ENCODE peak calls at places on chromosomes 1 and 21, in four cellular contexts. One of them, this sample, is unnamed.

GRCh38 chr21:43805275-43805800 is 16.0 kb downstream of the RRP1 start:
- DNase-seq in A549: no peak
- DNase-seq in GM12878: peak
- DNase-seq in IMR-90: no peak
- DNase-seq in this sample: no peak

GRCh38 chr1:26998319-26999300 is 5.1 kb downstream of the TRNP1 start:
- DNase-seq in A549: no peak
- DNase-seq in GM12878: no peak
- DNase-seq in IMR-90: peak
- DNase-seq in this sample: no peak

GRCh38 chr1:94259635-94260289 is 22.4 kb upstream of the ARHGAP29 start:
- DNase-seq in A549: no peak
- DNase-seq in GM12878: no peak
- DNase-seq in IMR-90: peak
- DNase-seq in this sample: no peak

GRCh38 chr1:156682166-156682890 is 5.1 kb upstream of the NES start:
- DNase-seq in A549: no peak
- DNase-seq in GM12878: no peak
- DNase-seq in IMR-90: no peak
- DNase-seq in this sample: no peak

GRCh38 chr1:31152181-31152768 is 86.8 kb upstream of the PUM1 start:
- DNase-seq in A549: no peak
- DNase-seq in GM12878: no peak
- DNase-seq in IMR-90: peak
- DNase-seq in this sample: no peak

GRCh38 chr1:78009836-78010235 is 5.1 kb downstream of the DNAJB4 start:
- DNase-seq in A549: no peak
- DNase-seq in GM12878: no peak
- DNase-seq in IMR-90: no peak
- DNase-seq in this sample: no peak

GRCh38 chr1:155005076-155005971 is 2.7 kb downstream of the ZBTB7B start:
- DNase-seq in A549: no peak
- DNase-seq in GM12878: no peak
- DNase-seq in IMR-90: no peak
- DNase-seq in this sample: no peak

GRCh38 chr1:156860639-156861423 is at the start of gene NTRK1:
- DNase-seq in A549: peak
- DNase-seq in GM12878: no peak
- DNase-seq in IMR-90: no peak
- DNase-seq in this sample: peak

GRCh38 chr1:6554907-6555778 is at the start of gene TAS1R1:
- DNase-seq in A549: no peak
- DNase-seq in GM12878: no peak
- DNase-seq in IMR-90: no peak
- DNase-seq in this sample: no peak

GRCh38 chr1:1157914-1158710 is 15.6 kb upstream of the TTLL10 start:
- DNase-seq in A549: no peak
- DNase-seq in GM12878: no peak
- DNase-seq in IMR-90: no peak
- DNase-seq in this sample: peak

GRCh38 chr1:10424034-10424433 is 6.2 kb upstream of the CENPS start:
- DNase-seq in A549: no peak
- DNase-seq in GM12878: no peak
- DNase-seq in IMR-90: peak
- DNase-seq in this sample: no peak

GRCh38 chr1:187383366-187383765 is 554.6 kb downstream of the PLA2G4A start:
- DNase-seq in A549: no peak
- DNase-seq in GM12878: no peak
- DNase-seq in IMR-90: no peak
- DNase-seq in this sample: no peak

GRCh38 chr1:230212405-230212936 is 145.4 kb downstream of the GALNT2 start:
- DNase-seq in A549: no peak
- DNase-seq in GM12878: peak
- DNase-seq in IMR-90: no peak
- DNase-seq in this sample: no peak

GRCh38 chr21:38774152-38774551 is 31.6 kb upstream of the ETS2 start:
- DNase-seq in A549: no peak
- DNase-seq in GM12878: no peak
- DNase-seq in IMR-90: no peak
- DNase-seq in this sample: no peak

GRCh38 chr1:27402349-27402754 is 9.9 kb downstream of the GPR3 start:
- DNase-seq in A549: no peak
- DNase-seq in GM12878: no peak
- DNase-seq in IMR-90: peak
- DNase-seq in this sample: no peak

GRCh38 chr1:117231748-117232373 is 21.1 kb upstream of the VTCN1 start:
- DNase-seq in A549: no peak
- DNase-seq in GM12878: no peak
- DNase-seq in IMR-90: no peak
- DNase-seq in this sample: no peak

GRCh38 chr1:172833956-172834355 is 175.1 kb downstream of the FASLG start:
- DNase-seq in A549: no peak
- DNase-seq in GM12878: no peak
- DNase-seq in IMR-90: no peak
- DNase-seq in this sample: no peak

GRCh38 chr1:213790565-213790964 is 197.2 kb upstream of the PROX1 start:
- DNase-seq in A549: no peak
- DNase-seq in GM12878: no peak
- DNase-seq in IMR-90: no peak
- DNase-seq in this sample: no peak

GRCh38 chr1:19436716-19437476 is 48.4 kb downstream of the CAPZB start:
- DNase-seq in A549: no peak
- DNase-seq in GM12878: no peak
- DNase-seq in IMR-90: no peak
- DNase-seq in this sample: no peak

GRCh38 chr1:99503276-99503747 is 142.6 kb upstream of the PALMD start:
- DNase-seq in A549: no peak
- DNase-seq in GM12878: no peak
- DNase-seq in IMR-90: peak
- DNase-seq in this sample: peak

GRCh38 chr1:2098839-2099785 is 48.9 kb downstream of the PRKCZ start:
- DNase-seq in A549: no peak
- DNase-seq in GM12878: no peak
- DNase-seq in IMR-90: no peak
- DNase-seq in this sample: peak

GRCh38 chr1:25543425-25544242 is at the start of gene LDLRAP1:
- DNase-seq in A549: peak
- DNase-seq in GM12878: no peak
- DNase-seq in IMR-90: peak
- DNase-seq in this sample: peak

GRCh38 chr1:176206006-176206960 is 803 bp downstream of the COP1 start:
- DNase-seq in A549: peak
- DNase-seq in GM12878: no peak
- DNase-seq in IMR-90: peak
- DNase-seq in this sample: peak

GRCh38 chr1:167706931-167707877 is 14.6 kb upstream of the MPZL1 start:
- DNase-seq in A549: no peak
- DNase-seq in GM12878: no peak
- DNase-seq in IMR-90: no peak
- DNase-seq in this sample: no peak

GRCh38 chr1:66331641-66332523 is 202.1 kb upstream of the SGIP1 start:
- DNase-seq in A549: peak
- DNase-seq in GM12878: no peak
- DNase-seq in IMR-90: peak
- DNase-seq in this sample: no peak

GRCh38 chr1:56387071-56387747 is 192.2 kb downstream of the PLPP3 start:
- DNase-seq in A549: no peak
- DNase-seq in GM12878: no peak
- DNase-seq in IMR-90: no peak
- DNase-seq in this sample: no peak

GRCh38 chr1:19620786-19621185 is 23.3 kb upstream of the NBL1 start:
- DNase-seq in A549: no peak
- DNase-seq in GM12878: no peak
- DNase-seq in IMR-90: peak
- DNase-seq in this sample: no peak

GRCh38 chr1:184222561-184223157 is 164.2 kb upstream of the C1orf21 start:
- DNase-seq in A549: peak
- DNase-seq in GM12878: peak
- DNase-seq in IMR-90: peak
- DNase-seq in this sample: peak

GRCh38 chr1:31415658-31416057 is 2.6 kb downstream of the SERINC2 start:
- DNase-seq in A549: no peak
- DNase-seq in GM12878: no peak
- DNase-seq in IMR-90: no peak
- DNase-seq in this sample: no peak

DNA sequence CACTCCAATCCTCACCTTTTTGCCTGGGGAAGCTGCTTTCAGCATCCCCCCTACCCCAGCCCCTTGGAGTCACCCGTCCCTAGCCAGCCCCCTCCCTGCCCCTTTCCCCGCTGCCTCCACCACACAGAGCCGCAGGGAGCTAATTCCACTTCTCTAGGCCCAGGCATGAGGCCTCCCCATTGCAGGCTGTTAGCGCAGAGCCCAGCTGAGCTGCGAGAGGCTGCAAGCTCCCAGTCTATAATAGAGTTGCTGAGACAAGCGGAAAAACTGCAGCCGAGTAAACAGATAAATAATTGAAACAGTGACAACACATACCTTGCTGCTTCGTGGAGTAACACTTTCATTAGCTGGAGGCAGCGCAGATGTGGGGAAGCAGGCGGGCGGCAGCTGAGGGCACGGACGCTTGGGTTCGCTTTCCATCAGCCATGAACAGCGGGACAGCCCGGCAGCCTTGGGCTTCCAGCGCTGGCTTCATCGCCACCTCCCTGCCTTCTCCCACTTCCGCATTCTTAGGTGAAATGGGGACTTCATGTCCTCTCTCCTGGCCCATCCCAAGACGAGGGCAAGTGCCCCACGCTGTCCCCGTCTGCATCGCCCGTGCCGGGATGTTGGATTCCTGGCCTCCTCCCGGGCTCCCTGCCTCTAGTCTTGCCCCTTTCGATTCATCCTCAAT is 183.3 kb downstream of the IGSF21 start:
- DNase-seq in A549: no peak
- DNase-seq in GM12878: no peak
- DNase-seq in IMR-90: no peak
- DNase-seq in this sample: no peak
- TF ChIP-seq ELK1 in A549: no peak
- TF ChIP-seq ELK1 in GM12878: no peak
- TF ChIP-seq ELK1 in IMR-90: no peak
- TF ChIP-seq ELK1 in this sample: no peak

GRCh38 chr1:72062584-72062983 is 219.8 kb downstream of the NEGR1 start:
- DNase-seq in A549: no peak
- DNase-seq in GM12878: no peak
- DNase-seq in IMR-90: peak
- DNase-seq in this sample: no peak
- TF ChIP-seq ELK1 in A549: no peak
- TF ChIP-seq ELK1 in GM12878: no peak
- TF ChIP-seq ELK1 in IMR-90: no peak
- TF ChIP-seq ELK1 in this sample: no peak

GRCh38 chr1:79603862-79604261 is 597.3 kb upstream of the ADGRL4 start:
- DNase-seq in A549: no peak
- DNase-seq in GM12878: no peak
- DNase-seq in IMR-90: peak
- DNase-seq in this sample: no peak
- TF ChIP-seq ELK1 in A549: no peak
- TF ChIP-seq ELK1 in GM12878: no peak
- TF ChIP-seq ELK1 in IMR-90: no peak
- TF ChIP-seq ELK1 in this sample: no peak

GRCh38 chr21:42635848-42636534 is 17.4 kb upstream of the PDE9A start:
- DNase-seq in A549: no peak
- DNase-seq in GM12878: no peak
- DNase-seq in IMR-90: no peak
- DNase-seq in this sample: no peak
- TF ChIP-seq ELK1 in A549: no peak
- TF ChIP-seq ELK1 in GM12878: no peak
- TF ChIP-seq ELK1 in IMR-90: no peak
- TF ChIP-seq ELK1 in this sample: no peak

GRCh38 chr1:248402748-248403147 is at the start of gene OR2T1:
- DNase-seq in A549: no peak
- DNase-seq in GM12878: no peak
- DNase-seq in IMR-90: no peak
- DNase-seq in this sample: no peak

GRCh38 chr1:248406721-248407692 is 4.2 kb downstream of the OR2T1 start:
- DNase-seq in A549: no peak
- DNase-seq in GM12878: peak
- DNase-seq in IMR-90: no peak
- DNase-seq in this sample: no peak

DNA sequence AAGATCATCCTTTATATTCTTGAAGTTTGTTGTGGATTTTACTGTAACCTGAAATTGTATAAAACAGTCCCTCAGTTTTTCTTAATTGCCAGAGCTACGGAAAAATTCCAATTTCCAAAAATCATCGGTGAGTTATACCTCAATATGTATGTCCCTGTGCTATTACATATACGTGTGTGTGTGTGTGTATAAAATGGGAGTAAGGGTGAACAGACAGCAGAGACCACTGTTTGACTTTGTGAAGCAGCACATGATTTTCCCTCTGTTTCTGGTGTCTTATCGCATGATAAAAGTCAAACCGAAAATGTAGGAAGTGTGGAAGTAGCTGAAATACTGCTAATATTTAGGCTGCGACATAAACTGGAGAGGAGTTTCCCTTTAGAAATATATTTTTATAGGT is 1.2 kb downstream of the OR2T1 start:
- DNase-seq in A549: peak
- DNase-seq in GM12878: peak
- DNase-seq in IMR-90: peak
- DNase-seq in this sample: peak
- TF ChIP-seq ELK1 in A549: no peak
- TF ChIP-seq ELK1 in GM12878: no peak
- TF ChIP-seq ELK1 in IMR-90: no peak
- TF ChIP-seq ELK1 in this sample: no peak

GRCh38 chr1:193729429-193729828 is 543.0 kb upstream of the B3GALT2 start:
- DNase-seq in A549: no peak
- DNase-seq in GM12878: no peak
- DNase-seq in IMR-90: peak
- DNase-seq in this sample: no peak
- TF ChIP-seq ELK1 in A549: no peak
- TF ChIP-seq ELK1 in GM12878: no peak
- TF ChIP-seq ELK1 in IMR-90: no peak
- TF ChIP-seq ELK1 in this sample: no peak

GRCh38 chr1:32703479-32704291 is 1.1 kb upstream of the SYNC start:
- DNase-seq in A549: peak
- DNase-seq in GM12878: no peak
- DNase-seq in IMR-90: peak
- DNase-seq in this sample: no peak
- TF ChIP-seq ELK1 in A549: no peak
- TF ChIP-seq ELK1 in GM12878: no peak
- TF ChIP-seq ELK1 in IMR-90: no peak
- TF ChIP-seq ELK1 in this sample: no peak

This sample was measured in K562.